ENCODE peak calls at places on chromosomes 6 and 20, in four cellular contexts. F, X, C and Y are unnamed samples.

GRCh38 chr6:35258858-35259193 is 709 bp upstream of the ZNF76 start:
- DNase-seq in F (no peak), X (no peak), C (peak; percentile 50), Y (peak; percentile 40)

GRCh38 chr20:50335105-50335504 is 144.5 kb downstream of the CEBPB start:
- DNase-seq in F (no peak), X (no peak), C (peak; percentile 27), Y (peak; percentile 54)

GRCh38 chr20:51156796-51157119 is 133.9 kb upstream of the KCNG1 start:
- DNase-seq in F (no peak), X (no peak), C (no peak), Y (no peak)

GRCh38 chr6:76803038-76803580 is 660.2 kb downstream of the HTR1B start:
- DNase-seq in F (no peak), X (no peak), C (no peak), Y (no peak)

GRCh38 chr6:163457637-163458561 is 43.4 kb downstream of the QKI start:
- DNase-seq in F (peak; percentile 62), X (no peak), C (peak; percentile 94), Y (no peak)

GRCh38 chr6:33856655-33857054 is 52.9 kb upstream of the MLN start:
- DNase-seq in F (no peak), X (peak; percentile 38), C (no peak), Y (no peak)

GRCh38 chr20:45095753-45096371 is 5.1 kb downstream of the KCNS1 start:
- DNase-seq in F (no peak), X (peak; percentile 34), C (peak; percentile 57), Y (peak; percentile 65)

GRCh38 chr6:130001229-130001554 is 17.2 kb upstream of the L3MBTL3 start:
- DNase-seq in F (no peak), X (no peak), C (no peak), Y (no peak)

GRCh38 chr6:112842338-112842700 is 495.2 kb downstream of the RFPL4B start:
- DNase-seq in F (no peak), X (no peak), C (no peak), Y (no peak)

GRCh38 chr6:85756982-85757381 is 114.3 kb upstream of the SYNCRIP start:
- DNase-seq in F (no peak), X (no peak), C (peak; percentile 8), Y (no peak)

GRCh38 chr6:139778688-139779087 is 404.2 kb upstream of the CITED2 start:
- DNase-seq in F (peak; percentile 58), X (no peak), C (peak; percentile 24), Y (no peak)

GRCh38 chr6:157579467-157580031 is 198.6 kb downstream of the ZDHHC14 start:
- DNase-seq in F (peak; percentile 39), X (no peak), C (no peak), Y (peak; percentile 5)

GRCh38 chr6:35088281-35089215 is 52.6 kb downstream of the TCP11 start:
- DNase-seq in F (no peak), X (no peak), C (no peak), Y (no peak)

GRCh38 chr20:1894951-1895673 is at the start of gene SIRPA:
- DNase-seq in F (peak; percentile 53), X (no peak), C (peak; percentile 39), Y (no peak)

GRCh38 chr6:85360794-85361642 is 88.9 kb upstream of the NT5E start:
- DNase-seq in F (peak; percentile 93), X (no peak), C (peak; percentile 89), Y (peak; percentile 96)

GRCh38 chr6:133705071-133705470 is 183.8 kb upstream of the TCF21 start:
- DNase-seq in F (no peak), X (no peak), C (peak; percentile 37), Y (no peak)

GRCh38 chr6:166772518-166772917 is 145.5 kb upstream of the RPS6KA2 start:
- DNase-seq in F (no peak), X (no peak), C (no peak), Y (no peak)

GRCh38 chr6:34044945-34045595 is 100.8 kb downstream of the GRM4 start:
- DNase-seq in F (no peak), X (no peak), C (no peak), Y (no peak)

GRCh38 chr6:8556370-8557018 is 121.1 kb upstream of the SLC35B3 start:
- DNase-seq in F (peak; percentile 3), X (no peak), C (peak; percentile 25), Y (peak; percentile 65)

GRCh38 chr20:20837574-20838021 is 125.2 kb upstream of the RALGAPA2 start:
- DNase-seq in F (no peak), X (no peak), C (peak; percentile 38), Y (peak; percentile 35)

GRCh38 chr6:63897952-63898351 is 262.4 kb downstream of the PHF3 start:
- DNase-seq in F (no peak), X (no peak), C (no peak), Y (no peak)

GRCh38 chr6:111015656-111016190 is 33.9 kb downstream of the RPF2 start:
- DNase-seq in F (no peak), X (no peak), C (no peak), Y (no peak)

GRCh38 chr6:41098366-41098765 is 25.6 kb downstream of the NFYA start:
- DNase-seq in F (no peak), X (no peak), C (peak; percentile 3), Y (no peak)

GRCh38 chr6:39938773-39939381 is 4.6 kb upstream of the MOCS1 start:
- DNase-seq in F (no peak), X (no peak), C (no peak), Y (no peak)

GRCh38 chr6:8194499-8194898 is 92.2 kb upstream of the EEF1E1 start:
- DNase-seq in F (peak; percentile 9), X (no peak), C (peak; percentile 33), Y (no peak)

GRCh38 chr20:47784599-47785320 is 521 bp downstream of the SULF2 start:
- DNase-seq in F (peak; percentile 54), X (no peak), C (no peak), Y (peak; percentile 37)
- H3K4me3 ChIP-seq in F (peak overlapping the region; percentile 22), X (no peak overlapping the region), C (peak overlapping the region; percentile 48), Y (peak overlapping the region; percentile 98)

DNA sequence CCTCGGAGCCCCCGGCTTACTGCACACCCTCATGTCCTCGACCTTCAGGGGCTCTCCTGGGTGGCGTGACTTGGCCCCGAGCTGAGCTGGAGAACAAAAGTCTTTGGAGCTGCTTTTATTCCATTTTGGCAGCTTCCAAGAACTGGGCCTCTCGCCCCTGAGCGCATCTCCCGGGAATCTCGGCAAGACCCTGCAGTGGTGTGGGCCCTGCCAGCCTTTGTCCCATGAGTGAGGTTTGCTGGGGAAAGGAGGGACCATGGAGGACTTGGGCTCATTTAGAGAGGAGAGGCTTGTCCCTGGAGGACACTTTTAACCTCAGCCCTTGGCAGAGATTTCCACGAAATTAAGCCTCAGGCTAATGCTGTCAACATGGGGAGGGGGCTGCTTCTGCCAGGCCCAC is 62.3 kb upstream of the SLCO4A1 start:
- DNase-seq in F (no peak), X (no peak), C (no peak), Y (no peak)
- H3K4me3 ChIP-seq in F (no peak overlapping the region), X (no peak overlapping the region), C (no peak overlapping the region), Y (no peak overlapping the region)

GRCh38 chr6:142942238-142942637 is 2.7 kb downstream of the HIVEP2 start:
- DNase-seq in F (no peak), X (no peak), C (no peak), Y (no peak)
- H3K4me3 ChIP-seq in F (no peak overlapping the region), X (peak overlapping the region; percentile 95), C (no peak overlapping the region), Y (no peak overlapping the region)

GRCh38 chr6:125346143-125346925 is 44.6 kb upstream of the HDDC2 start:
- DNase-seq in F (no peak), X (no peak), C (peak; percentile 43), Y (no peak)

GRCh38 chr6:125341460-125341859 is 39.7 kb upstream of the HDDC2 start:
- DNase-seq in F (no peak), X (no peak), C (no peak), Y (no peak)

DNA sequence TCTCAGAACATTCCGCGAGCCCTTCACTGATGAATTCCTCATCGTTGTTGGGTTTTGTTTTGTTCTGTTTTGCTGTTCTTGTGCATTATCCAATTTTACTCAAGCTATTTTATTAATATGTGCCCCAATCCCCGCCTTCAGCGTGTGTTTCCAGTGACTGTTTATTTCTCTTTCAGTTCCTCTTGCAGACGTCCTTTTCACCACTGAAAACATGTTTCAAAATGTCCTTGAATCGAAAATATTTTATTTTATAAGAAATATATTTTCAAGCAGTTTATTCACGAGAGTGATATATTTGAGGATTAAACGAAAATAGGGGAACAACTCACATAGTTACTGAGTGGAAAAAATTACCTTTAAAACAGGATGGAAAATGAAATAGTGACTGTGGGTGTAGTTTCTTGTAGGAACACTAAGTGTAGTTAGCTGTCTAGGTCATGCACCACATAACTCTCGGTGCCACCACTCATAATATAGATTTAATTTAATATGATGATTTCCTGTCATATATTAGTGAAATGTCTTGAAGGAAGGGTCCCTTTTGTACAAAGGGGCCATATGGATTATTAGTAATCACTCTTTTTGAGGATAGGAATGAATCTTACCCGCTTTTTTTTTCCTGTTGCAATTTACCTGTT is 45.3 kb upstream of the HDDC2 start:
- DNase-seq in F (no peak), X (no peak), C (no peak), Y (no peak)
- H3K4me3 ChIP-seq in F (no peak overlapping the region), X (no peak overlapping the region), C (no peak overlapping the region), Y (no peak overlapping the region)

DNA sequence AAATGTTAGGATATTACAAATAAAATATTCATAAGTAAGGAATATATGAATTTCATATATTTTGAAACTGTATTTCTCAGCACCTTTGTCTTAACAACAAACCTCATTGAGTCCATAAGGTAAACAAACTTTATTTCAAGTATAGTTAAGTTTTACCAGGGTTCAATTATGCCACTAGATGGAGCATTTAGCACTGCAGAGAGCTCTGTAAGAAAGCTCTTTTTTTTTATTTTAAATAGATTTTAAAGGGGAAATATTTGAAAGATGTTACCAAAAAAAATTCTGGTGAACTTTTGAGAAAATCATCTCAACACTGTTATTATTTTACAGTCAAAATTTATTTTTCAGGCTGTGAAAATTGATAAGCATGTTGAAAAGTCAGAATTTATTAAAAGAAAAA is 955.2 kb upstream of the EYS start:
- DNase-seq in F (no peak), X (no peak), C (no peak), Y (no peak)
- H3K4me3 ChIP-seq in F (no peak overlapping the region), X (no peak overlapping the region), C (no peak overlapping the region), Y (no peak overlapping the region)